ENCODE peak calls at places on chromosomes 16 and 17, in ten cellular contexts. S, B, M, Y, I, V, T, E, N and Q are unnamed samples.

GRCh38 chr16:86662195-86662594 is 83.8 kb downstream of the FOXL1 start:
- DNase-seq in S (no peak), B (no peak), M (no peak), Y (no peak), I (no peak), V (no peak), T (no peak), E (no peak), N (no peak), Q (no peak)

GRCh38 chr16:1983544-1984346 is at the start of gene GFER:
- DNase-seq in S (peak), B (peak), M (peak), Y (peak), I (peak), V (peak), T (peak), E (peak), N (peak), Q (peak)

GRCh38 chr17:62627904-62628603 is 584 bp downstream of the MRC2 start:
- DNase-seq in S (peak), B (peak), M (no peak), Y (no peak), I (peak), V (peak), T (peak), E (peak), N (peak), Q (peak)

GRCh38 chr17:35892091-35892637 is 12.0 kb upstream of the CCL5 start:
- DNase-seq in S (peak), B (no peak), M (no peak), Y (no peak), I (no peak), V (no peak), T (no peak), E (no peak), N (no peak), Q (no peak)

GRCh38 chr16:69626256-69626655 is 60.5 kb downstream of the NFAT5 start:
- DNase-seq in S (no peak), B (no peak), M (no peak), Y (no peak), I (no peak), V (peak), T (no peak), E (no peak), N (no peak), Q (no peak)

GRCh38 chr17:7011942-7012254 is 526 bp upstream of the RNASEK start:
- DNase-seq in S (no peak), B (no peak), M (peak), Y (no peak), I (no peak), V (no peak), T (no peak), E (no peak), N (no peak), Q (no peak)

GRCh38 chr17:77441130-77441920 is 300.6 kb downstream of the SEC14L1 start:
- DNase-seq in S (peak), B (no peak), M (no peak), Y (no peak), I (no peak), V (no peak), T (no peak), E (no peak), N (peak), Q (no peak)

GRCh38 chr16:64408699-64409098 is 713.2 kb downstream of the CDH11 start:
- DNase-seq in S (no peak), B (no peak), M (no peak), Y (no peak), I (no peak), V (no peak), T (no peak), E (no peak), N (no peak), Q (no peak)

GRCh38 chr17:29565643-29566472 is 979 bp downstream of the ABHD15 start:
- DNase-seq in S (peak), B (peak), M (peak), Y (no peak), I (no peak), V (no peak), T (no peak), E (no peak), N (peak), Q (peak)

GRCh38 chr17:33292981-33293867 is at the start of gene ASIC2:
- DNase-seq in S (no peak), B (peak), M (peak), Y (peak), I (no peak), V (no peak), T (peak), E (no peak), N (peak), Q (no peak)

GRCh38 chr17:33290156-33290697 is 2.9 kb downstream of the ASIC2 start:
- DNase-seq in S (no peak), B (no peak), M (no peak), Y (no peak), I (no peak), V (no peak), T (peak), E (no peak), N (no peak), Q (no peak)

GRCh38 chr17:33288954-33289353 is 4.1 kb downstream of the ASIC2 start:
- DNase-seq in S (no peak), B (no peak), M (peak), Y (no peak), I (no peak), V (no peak), T (no peak), E (no peak), N (no peak), Q (no peak)

GRCh38 chr17:33292184-33292980 is 713 bp downstream of the ASIC2 start:
- DNase-seq in S (no peak), B (peak), M (peak), Y (peak), I (no peak), V (peak), T (peak), E (no peak), N (peak), Q (no peak)

GRCh38 chr17:33291248-33292183 is 1.6 kb downstream of the ASIC2 start:
- DNase-seq in S (no peak), B (peak), M (peak), Y (peak), I (no peak), V (peak), T (peak), E (no peak), N (peak), Q (peak)
- TF ChIP-seq CTCF in S (no peak), B (no peak), M (peak), Y (peak), I (no peak), V (no peak), T (no peak), E (no peak), N (no peak), Q (no peak)

DNA sequence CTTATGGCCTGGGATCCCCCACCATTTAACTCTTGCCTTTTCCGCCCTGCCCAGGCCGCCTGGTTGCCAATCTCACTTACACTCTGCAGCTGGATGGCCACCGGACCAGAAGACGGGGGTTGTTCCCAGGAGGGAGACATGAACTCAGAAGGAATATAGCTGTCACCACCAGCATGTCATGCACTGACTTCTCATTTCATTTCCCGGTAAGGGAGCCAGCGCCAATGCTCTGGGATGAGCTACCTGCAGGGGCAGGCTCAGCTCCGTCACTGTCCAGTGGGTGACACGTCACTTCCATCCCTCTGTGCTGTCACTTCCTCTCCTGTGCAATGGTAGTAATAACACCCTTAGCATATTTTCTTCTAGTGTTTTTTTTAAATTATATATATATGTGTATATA is 26.7 kb downstream of the ITGAL start:
- DNase-seq in S (no peak), B (no peak), M (no peak), Y (no peak), I (no peak), V (no peak), T (no peak), E (no peak), N (no peak), Q (no peak)
- TF ChIP-seq CTCF in S (no peak), B (no peak), M (no peak), Y (no peak), I (no peak), V (no peak), T (no peak), E (no peak), N (no peak), Q (no peak)

DNA sequence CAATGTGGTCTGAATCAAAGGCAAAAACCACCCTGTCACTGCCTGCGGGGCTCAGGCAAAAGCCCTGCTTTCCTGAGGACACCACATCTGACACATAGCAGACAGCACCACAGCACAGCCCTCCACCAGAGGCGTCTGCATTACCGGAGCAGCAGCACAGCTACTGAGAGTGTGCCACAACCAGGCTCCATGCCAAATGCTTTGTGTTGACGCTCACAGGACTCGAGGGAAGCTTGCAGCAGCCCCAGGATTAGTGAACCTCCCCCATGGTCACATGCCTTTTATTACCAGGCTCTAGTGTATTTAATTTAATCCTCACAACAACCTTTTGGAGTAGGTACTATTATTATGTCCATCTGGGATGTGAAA is 12.6 kb downstream of the ATPAF2 start:
- DNase-seq in S (no peak), B (peak), M (no peak), Y (no peak), I (peak), V (peak), T (peak), E (no peak), N (no peak), Q (no peak)
- TF ChIP-seq CTCF in S (no peak), B (no peak), M (no peak), Y (no peak), I (no peak), V (no peak), T (no peak), E (no peak), N (no peak), Q (no peak)

GRCh38 chr17:49514374-49514738 is 19.3 kb downstream of the NGFR start:
- DNase-seq in S (peak), B (no peak), M (peak), Y (no peak), I (no peak), V (no peak), T (no peak), E (no peak), N (no peak), Q (no peak)
- TF ChIP-seq CTCF in S (no peak), B (peak), M (peak), Y (peak), I (no peak), V (peak), T (no peak), E (no peak), N (no peak), Q (no peak)